ENCODE peak calls at places on chromosomes 13 and 19, in four cellular contexts. E, T, M and U are unnamed samples.

GRCh38 chr19:4633140-4633967 is 6.0 kb upstream of the TNFAIP8L1 start:
- DNase-seq in E (peak; percentile 80), T (peak; percentile 16), M (peak; percentile 83), U (no peak)

GRCh38 chr19:49801966-49802661 is 11.0 kb downstream of the FUZ start:
- DNase-seq in E (no peak), T (no peak), M (peak; percentile 75), U (no peak)

GRCh38 chr13:26786651-26787295 is 26.2 kb upstream of the GPR12 start:
- DNase-seq in E (no peak), M (no peak), T (no peak), U (no peak)

GRCh38 chr13:49046002-49046401 is 70.3 kb downstream of the FNDC3A start:
- DNase-seq in E (no peak), T (no peak), M (no peak), U (no peak)

GRCh38 chr19:55210120-55210493 is 806 bp upstream of the PTPRH start:
- DNase-seq in E (no peak), T (no peak), M (no peak), U (no peak)

GRCh38 chr19:2887391-2887914 is 13.3 kb upstream of the ZNF57 start:
- DNase-seq in M (peak; percentile 57), E (peak; percentile 15), T (no peak), U (no peak)

GRCh38 chr13:32639502-32640105 is 53.4 kb downstream of the PDS5B start:
- DNase-seq in M (peak; percentile 21), E (peak; percentile 21), T (peak; percentile 15), U (peak; percentile 9)

GRCh38 chr13:106117640-106118039 is 417.8 kb downstream of the EFNB2 start:
- DNase-seq in T (no peak), M (no peak), E (no peak), U (no peak)

GRCh38 chr13:61874970-61875579 is 459.4 kb upstream of the PCDH20 start:
- DNase-seq in T (no peak), E (no peak), M (no peak), U (no peak)

GRCh38 chr13:106499113-106499512 is 36.3 kb downstream of the EFNB2 start:
- DNase-seq in E (no peak), M (no peak), T (no peak), U (no peak)

GRCh38 chr19:38070573-38070972 is 153.4 kb downstream of the DPF1 start:
- DNase-seq in E (no peak), T (no peak), M (no peak), U (no peak)

GRCh38 chr19:49447485-49448431 is 3.9 kb downstream of the PIH1D1 start:
- DNase-seq in T (no peak), M (peak; percentile 75), E (no peak), U (no peak)

GRCh38 chr13:106858910-106859309 is 291.0 kb upstream of the ARGLU1 start:
- DNase-seq in E (no peak), T (no peak), M (no peak), U (no peak)

GRCh38 chr13:29761815-29762214 is 88.6 kb downstream of the UBL3 start:
- DNase-seq in T (no peak), M (no peak), E (no peak), U (no peak)

GRCh38 chr19:13092608-13093260 is 9.9 kb downstream of the LYL1 start:
- DNase-seq in T (no peak), E (no peak), M (no peak), U (no peak)

GRCh38 chr13:42894765-42895181 is 97.3 kb downstream of the EPSTI1 start:
- DNase-seq in T (no peak), E (no peak), M (no peak), U (no peak)

GRCh38 chr13:84433024-84433423 is 550.8 kb upstream of the SLITRK1 start:
- DNase-seq in E (no peak), M (no peak), T (no peak), U (no peak)

GRCh38 chr13:27973956-27974662 is 5.0 kb upstream of the CDX2 start:
- DNase-seq in M (no peak), E (no peak), T (no peak), U (no peak)

GRCh38 chr13:30690282-30691188 is 44.8 kb upstream of the ALOX5AP start:
- DNase-seq in E (peak; percentile 75), M (no peak), T (no peak), U (no peak)

GRCh38 chr13:62629618-62630017 is 1214.0 kb upstream of the PCDH20 start:
- DNase-seq in T (no peak), M (no peak), E (no peak), U (no peak)

GRCh38 chr13:30762643-30763042 is 27.3 kb downstream of the ALOX5AP start:
- DNase-seq in T (no peak), E (no peak), M (no peak), U (no peak)

GRCh38 chr13:100428966-100429365 is 159.6 kb downstream of the GGACT start:
- DNase-seq in T (no peak), M (no peak), E (no peak), U (no peak)

GRCh38 chr13:20412761-20413355 is 112.8 kb downstream of the CRYL1 start:
- DNase-seq in M (no peak), E (no peak), T (no peak), U (no peak)

GRCh38 chr13:25329706-25330105 is 28.3 kb downstream of the NUP58 start:
- DNase-seq in M (no peak), E (no peak), T (no peak), U (no peak)

GRCh38 chr19:34364830-34365462 is at the start of gene GPI:
- DNase-seq in M (peak; percentile 80), E (peak; percentile 68), T (no peak), U (peak; percentile 84)

GRCh38 chr19:40320558-40320935 is 27.6 kb downstream of the C19orf47 start:
- DNase-seq in M (no peak), E (no peak), T (no peak), U (no peak)

GRCh38 chr19:45442927-45443461 is 19.3 kb upstream of the ERCC1 start:
- DNase-seq in T (no peak), M (peak; percentile 85), E (peak; percentile 86), U (no peak)

GRCh38 chr13:36356058-36356457 is 9.9 kb upstream of the SPART start:
- DNase-seq in M (no peak), E (no peak), T (no peak), U (no peak)

GRCh38 chr19:39871886-39872866 is 26.0 kb upstream of the FBL start:
- DNase-seq in T (no peak), M (no peak), E (no peak), U (no peak)

GRCh38 chr19:39438270-39438934 is 2.7 kb upstream of the RPS16 start:
- DNase-seq in T (no peak), E (no peak), M (no peak), U (no peak)

GRCh38 chr19:973726-974563 is 10.2 kb upstream of the WDR18 start:
- DNase-seq in M (no peak), T (no peak), E (no peak), U (no peak)

GRCh38 chr19:33304760-33305647 is 2.7 kb upstream of the CEBPA start:
- DNase-seq in E (no peak), T (no peak), M (peak; percentile 56), U (no peak)

GRCh38 chr19:33514885-33515485 is 6.6 kb downstream of the PEPD start:
- DNase-seq in M (no peak), T (no peak), E (no peak), U (no peak)

GRCh38 chr19:3699071-3699740 is 1.1 kb downstream of the PIP5K1C start:
- DNase-seq in M (peak; percentile 62), T (no peak), E (peak; percentile 72), U (peak; percentile 66)

DNA sequence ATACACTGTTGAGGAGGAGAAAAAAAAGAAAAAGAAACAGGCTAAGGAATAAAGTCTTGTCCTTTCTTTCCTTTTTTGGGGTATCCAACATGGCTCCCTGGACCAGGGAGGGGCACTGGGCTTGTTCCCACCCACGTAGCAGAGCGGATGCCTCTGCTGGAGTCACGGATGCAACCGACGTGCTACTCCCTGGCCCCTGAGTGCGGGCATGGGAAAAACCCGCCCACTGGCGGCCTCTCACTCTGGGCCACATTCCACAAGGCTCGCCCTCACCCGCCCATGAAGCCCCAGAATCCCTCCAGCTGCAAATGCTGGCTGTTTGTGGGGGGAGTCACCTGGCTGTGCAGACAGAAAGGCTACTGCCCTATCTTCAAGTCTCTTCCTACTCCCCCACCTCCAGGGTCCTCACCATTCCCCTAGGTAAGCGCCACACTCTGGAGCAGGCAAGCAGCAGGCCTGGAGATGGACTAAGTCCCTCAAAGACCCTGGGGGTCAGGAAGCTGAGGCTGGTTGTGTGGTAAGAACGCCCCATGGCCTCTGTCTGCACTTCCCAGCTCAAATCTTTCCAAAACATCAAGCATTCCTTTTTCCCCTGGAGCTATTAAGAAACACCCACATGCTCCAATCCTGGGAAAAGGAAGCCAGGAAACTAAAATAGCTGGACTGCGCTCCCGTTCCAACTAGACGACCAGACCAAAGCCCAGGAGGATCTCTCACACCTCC is 17.8 kb upstream of the EPHX3 start:
- DNase-seq in E (no peak), T (no peak), M (no peak), U (no peak)
- TF ChIP-seq POLR2AphosphoS5 in E (no peak), T (no peak), M (no peak), U (no peak)

DNA sequence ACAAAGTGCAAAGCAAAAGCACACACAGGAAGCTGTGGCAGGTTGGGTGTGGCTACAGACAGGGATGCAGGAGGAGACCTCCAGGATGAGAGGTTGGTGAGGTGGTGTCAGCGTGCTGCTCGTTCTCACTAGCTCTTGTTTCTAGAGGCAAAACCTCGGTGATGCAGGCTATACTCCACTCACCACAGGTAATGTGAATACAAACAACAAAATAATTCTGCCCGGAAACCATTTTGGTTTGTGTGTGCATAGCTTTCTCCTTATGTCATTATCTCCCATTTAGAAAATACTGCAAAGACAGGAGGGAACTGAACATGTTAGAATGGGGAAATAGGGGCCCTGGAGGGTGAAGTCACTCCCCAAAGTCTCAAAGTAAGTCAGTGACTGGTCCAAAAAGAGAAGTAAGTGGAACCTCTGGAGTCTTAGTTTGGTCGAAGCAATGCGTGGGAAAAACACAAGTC is 9.4 kb downstream of the LCP1 start:
- DNase-seq in T (no peak), E (peak; percentile 56), M (no peak), U (no peak)
- TF ChIP-seq SPI1 in T (no peak), E (peak; percentile 85), M (no peak), U (no peak)

GRCh38 chr19:46617566-46618079 is 7.3 kb downstream of the PTGIR start:
- DNase-seq in E (no peak), T (no peak), M (no peak), U (no peak)

GRCh38 chr19:46616631-46617322 is 8.1 kb downstream of the PTGIR start:
- DNase-seq in M (peak; percentile 79), E (no peak), T (no peak), U (no peak)

GRCh38 chr19:46620267-46620666 is 4.6 kb downstream of the PTGIR start:
- DNase-seq in E (no peak), T (no peak), M (no peak), U (no peak)

GRCh38 chr19:46620716-46621115 is 4.2 kb downstream of the PTGIR start:
- DNase-seq in T (no peak), M (no peak), E (no peak), U (no peak)

GRCh38 chr19:46618670-46619231 is 6.1 kb downstream of the PTGIR start:
- DNase-seq in M (no peak), T (peak; percentile 77), E (no peak), U (no peak)
- TF ChIP-seq POLR2AphosphoS5 in M (no peak), T (no peak), E (no peak), U (no peak)

DNA sequence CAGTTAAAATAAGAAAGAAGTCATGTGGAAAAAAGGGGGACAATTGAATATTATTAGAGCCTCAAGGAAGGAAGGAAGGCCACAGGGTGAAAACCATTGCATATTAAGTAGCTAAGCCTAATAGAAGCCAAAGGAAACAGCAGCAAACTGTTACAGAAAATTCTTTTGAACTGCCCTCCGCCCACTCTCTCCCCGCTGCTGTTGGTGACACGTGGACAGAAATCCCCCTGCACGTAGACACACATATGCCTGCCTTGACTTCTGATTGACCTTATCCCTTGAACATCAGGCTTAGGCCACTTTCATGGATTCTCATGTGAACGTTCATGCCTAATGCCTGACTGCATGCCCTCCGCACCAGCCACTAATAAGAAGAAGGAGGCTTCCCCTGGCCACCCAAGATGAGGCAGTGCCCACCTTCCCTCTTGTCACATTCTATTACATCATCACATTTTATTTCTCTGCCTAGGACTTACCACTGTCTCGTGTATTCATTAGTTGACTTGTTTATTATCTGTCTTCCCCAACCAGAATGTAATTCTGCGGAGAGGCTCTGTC is 229.2 kb downstream of the KCNRG start:
- DNase-seq in M (no peak), T (no peak), E (no peak), U (no peak)
- TF ChIP-seq SPI1 in M (no peak), T (no peak), E (no peak), U (no peak)